ENCODE peak calls at places on chromosomes 11 and 22, in four cellular contexts. J is EL; Z is activated T-cell treated with anti-CD3 and anti-CD28 coated beads, Interleukin-2, amount 50 U/mL, for 72 hours; Y is small intestine. W is an unnamed sample.

GRCh38 chr11:65310215-65310614 is 4.5 kb upstream of the CDC42EP2 start:
- DNase-seq in J (no peak), Z (no peak), Y (no peak), W (no peak)

GRCh38 chr11:65915821-65916251 is 3.0 kb downstream of the C11orf68 start:
- DNase-seq in J (peak; percentile 100), Z (no peak), Y (no peak), W (peak; percentile 87)

GRCh38 chr11:69006816-69007215 is 6.2 kb downstream of the MRGPRF start:
- DNase-seq in J (no peak), Z (no peak), Y (no peak), W (no peak)

GRCh38 chr11:11465280-11465679 is 112.2 kb upstream of the CSNK2A3 start:
- DNase-seq in J (no peak), Z (no peak), Y (no peak), W (no peak)

GRCh38 chr22:32206774-32207758 is 2.2 kb upstream of the RFPL2 start:
- DNase-seq in J (peak; percentile 9), Z (peak; percentile 32), Y (peak; percentile 80), W (no peak)

GRCh38 chr11:78318321-78318720 is 99.3 kb downstream of the GAB2 start:
- DNase-seq in J (no peak), Z (no peak), Y (no peak), W (no peak)

GRCh38 chr11:118634435-118635236 is 27.2 kb downstream of the PHLDB1 start:
- DNase-seq in J (no peak), Z (peak; percentile 22), Y (peak; percentile 88), W (no peak)

GRCh38 chr11:40338739-40339138 is 1120.7 kb downstream of the LRRC4C start:
- DNase-seq in J (peak; percentile 60), Z (no peak), Y (no peak), W (no peak)

GRCh38 chr11:111635706-111636045 is 33.4 kb downstream of the SIK2 start:
- DNase-seq in J (peak; percentile 56), Z (no peak), Y (peak; percentile 64), W (no peak)

GRCh38 chr11:46461461-46461927 is 69.9 kb upstream of the CHRM4 start:
- DNase-seq in J (peak; percentile 5), Z (no peak), Y (peak; percentile 37), W (no peak)

GRCh38 chr22:20251981-20252380 is 16.1 kb downstream of the RTN4R start:
- DNase-seq in J (no peak), Z (no peak), Y (no peak), W (no peak)

GRCh38 chr11:93741882-93742226 is 382 bp downstream of the C11orf54 start:
- DNase-seq in J (no peak), Z (no peak), Y (peak; percentile 88), W (no peak)

GRCh38 chr11:92770981-92771380 is 198.5 kb upstream of the MTNR1B start:
- DNase-seq in J (no peak), Z (no peak), Y (no peak), W (no peak)

GRCh38 chr11:28461338-28461737 is 353.1 kb downstream of the METTL15 start:
- DNase-seq in J (peak; percentile 70), Z (no peak), Y (no peak), W (no peak)

GRCh38 chr11:92965196-92965595 is 4.3 kb upstream of the MTNR1B start:
- DNase-seq in J (no peak), Z (no peak), Y (no peak), W (no peak)

GRCh38 chr11:110892741-110893285 is 180.6 kb upstream of the ARHGAP20 start:
- DNase-seq in J (no peak), Z (no peak), Y (no peak), W (no peak)

GRCh38 chr11:97814325-97814959 is 1206.3 kb upstream of the CNTN5 start:
- DNase-seq in J (no peak), Z (no peak), Y (no peak), W (no peak)

GRCh38 chr11:62573006-62573591 is 592 bp downstream of the EEF1G start:
- DNase-seq in J (no peak), Z (peak; percentile 28), Y (peak; percentile 33), W (no peak)

GRCh38 chr11:119538748-119539147 is 115.8 kb upstream of the THY1 start:
- DNase-seq in J (peak; percentile 47), Z (no peak), Y (no peak), W (no peak)

GRCh38 chr11:108207683-108208060 is 14.8 kb downstream of the NPAT start:
- DNase-seq in J (no peak), Z (no peak), Y (no peak), W (no peak)

GRCh38 chr11:60978546-60979380 is 7.3 kb downstream of the CD6 start:
- DNase-seq in J (no peak), Z (peak; percentile 84), Y (peak; percentile 35), W (no peak)

GRCh38 chr11:119482561-119483001 is 59.6 kb upstream of the THY1 start:
- DNase-seq in J (no peak), Z (no peak), Y (no peak), W (no peak)

GRCh38 chr11:87185228-87185627 is 147.5 kb downstream of the TMEM135 start:
- DNase-seq in J (no peak), Z (no peak), Y (no peak), W (no peak)

GRCh38 chr11:2761131-2762030 is 61.6 kb upstream of the KCNQ1OT1 start:
- DNase-seq in J (no peak), Z (no peak), Y (no peak), W (no peak)

GRCh38 chr11:96072592-96072991 is 148.7 kb upstream of the MTMR2 start:
- DNase-seq in J (no peak), Z (no peak), Y (no peak), W (no peak)

W was measured in thoracic aorta.